ENCODE peak calls at places on chromosomes 12 and 14, in six cellular contexts. One of them, this sample, is unnamed.

GRCh38 chr14:89337161-89337560 is 79.9 kb downstream of the FOXN3 start:
- DNase-seq in D341Med: no peak
- DNase-seq in kidney glomerular epithelial cell: no peak
- DNase-seq in naive thymus-derived CD4-positive, alpha-beta T cell: no peak
- DNase-seq in effector memory CD8-positive, alpha-beta T cell: no peak
- DNase-seq in transverse colon: no peak
- DNase-seq in this sample: no peak

GRCh38 chr12:117679776-117680175 is 289.0 kb downstream of the KSR2 start:
- DNase-seq in effector memory CD8-positive, alpha-beta T cell: no peak
- DNase-seq in kidney glomerular epithelial cell: peak
- DNase-seq in D341Med: no peak
- DNase-seq in transverse colon: no peak
- DNase-seq in naive thymus-derived CD4-positive, alpha-beta T cell: no peak
- DNase-seq in this sample: no peak

GRCh38 chr14:80965041-80965440 is 9.6 kb downstream of the TSHR start:
- DNase-seq in effector memory CD8-positive, alpha-beta T cell: no peak
- DNase-seq in kidney glomerular epithelial cell: no peak
- DNase-seq in naive thymus-derived CD4-positive, alpha-beta T cell: no peak
- DNase-seq in D341Med: no peak
- DNase-seq in transverse colon: no peak
- DNase-seq in this sample: no peak

GRCh38 chr12:55720071-55720564 is at the start of gene RDH5:
- DNase-seq in D341Med: no peak
- DNase-seq in kidney glomerular epithelial cell: peak
- DNase-seq in naive thymus-derived CD4-positive, alpha-beta T cell: no peak
- DNase-seq in transverse colon: peak
- DNase-seq in effector memory CD8-positive, alpha-beta T cell: no peak
- DNase-seq in this sample: no peak

GRCh38 chr14:44803239-44803905 is 158.4 kb downstream of the KLHL28 start:
- DNase-seq in effector memory CD8-positive, alpha-beta T cell: no peak
- DNase-seq in D341Med: peak
- DNase-seq in naive thymus-derived CD4-positive, alpha-beta T cell: no peak
- DNase-seq in transverse colon: no peak
- DNase-seq in kidney glomerular epithelial cell: peak
- DNase-seq in this sample: no peak

GRCh38 chr12:54538136-54538700 is 11.2 kb upstream of the PDE1B start:
- DNase-seq in naive thymus-derived CD4-positive, alpha-beta T cell: no peak
- DNase-seq in transverse colon: no peak
- DNase-seq in effector memory CD8-positive, alpha-beta T cell: no peak
- DNase-seq in D341Med: no peak
- DNase-seq in kidney glomerular epithelial cell: no peak
- DNase-seq in this sample: no peak

GRCh38 chr12:57389033-57389432 is 41.8 kb downstream of the R3HDM2 start:
- DNase-seq in kidney glomerular epithelial cell: peak
- DNase-seq in D341Med: no peak
- DNase-seq in naive thymus-derived CD4-positive, alpha-beta T cell: no peak
- DNase-seq in transverse colon: no peak
- DNase-seq in effector memory CD8-positive, alpha-beta T cell: no peak
- DNase-seq in this sample: no peak

GRCh38 chr12:117854339-117855012 is 114.3 kb downstream of the KSR2 start:
- DNase-seq in transverse colon: peak
- DNase-seq in naive thymus-derived CD4-positive, alpha-beta T cell: no peak
- DNase-seq in D341Med: peak
- DNase-seq in kidney glomerular epithelial cell: peak
- DNase-seq in effector memory CD8-positive, alpha-beta T cell: no peak
- DNase-seq in this sample: no peak

GRCh38 chr12:133130808-133131128 is 341 bp downstream of the ZNF10 start:
- DNase-seq in kidney glomerular epithelial cell: no peak
- DNase-seq in effector memory CD8-positive, alpha-beta T cell: no peak
- DNase-seq in transverse colon: peak
- DNase-seq in D341Med: peak
- DNase-seq in naive thymus-derived CD4-positive, alpha-beta T cell: no peak
- DNase-seq in this sample: peak

GRCh38 chr12:57518920-57519757 is 1.2 kb downstream of the DDIT3 start:
- DNase-seq in naive thymus-derived CD4-positive, alpha-beta T cell: no peak
- DNase-seq in transverse colon: peak
- DNase-seq in effector memory CD8-positive, alpha-beta T cell: no peak
- DNase-seq in kidney glomerular epithelial cell: no peak
- DNase-seq in D341Med: peak
- DNase-seq in this sample: peak

GRCh38 chr12:119176267-119177055 is 2.3 kb upstream of the HSPB8 start:
- DNase-seq in effector memory CD8-positive, alpha-beta T cell: no peak
- DNase-seq in kidney glomerular epithelial cell: peak
- DNase-seq in naive thymus-derived CD4-positive, alpha-beta T cell: no peak
- DNase-seq in transverse colon: peak
- DNase-seq in D341Med: peak
- DNase-seq in this sample: peak

GRCh38 chr12:80356092-80356491 is 87.9 kb upstream of the PTPRQ start:
- DNase-seq in transverse colon: no peak
- DNase-seq in kidney glomerular epithelial cell: no peak
- DNase-seq in naive thymus-derived CD4-positive, alpha-beta T cell: no peak
- DNase-seq in D341Med: no peak
- DNase-seq in effector memory CD8-positive, alpha-beta T cell: no peak
- DNase-seq in this sample: no peak

GRCh38 chr12:11672361-11672760 is 22.9 kb downstream of the ETV6 start:
- DNase-seq in naive thymus-derived CD4-positive, alpha-beta T cell: no peak
- DNase-seq in transverse colon: no peak
- DNase-seq in effector memory CD8-positive, alpha-beta T cell: no peak
- DNase-seq in kidney glomerular epithelial cell: no peak
- DNase-seq in D341Med: no peak
- DNase-seq in this sample: no peak

GRCh38 chr14:56686416-56686815 is 106.8 kb downstream of the TMEM260 start:
- DNase-seq in effector memory CD8-positive, alpha-beta T cell: no peak
- DNase-seq in kidney glomerular epithelial cell: peak
- DNase-seq in transverse colon: peak
- DNase-seq in D341Med: peak
- DNase-seq in naive thymus-derived CD4-positive, alpha-beta T cell: no peak
- DNase-seq in this sample: no peak

GRCh38 chr14:86884498-86884897 is 1108.5 kb downstream of the GALC start:
- DNase-seq in D341Med: no peak
- DNase-seq in transverse colon: no peak
- DNase-seq in naive thymus-derived CD4-positive, alpha-beta T cell: no peak
- DNase-seq in effector memory CD8-positive, alpha-beta T cell: no peak
- DNase-seq in kidney glomerular epithelial cell: no peak
- DNase-seq in this sample: no peak

GRCh38 chr12:32070370-32070769 is 36.3 kb upstream of the BICD1 start:
- DNase-seq in D341Med: no peak
- DNase-seq in kidney glomerular epithelial cell: no peak
- DNase-seq in naive thymus-derived CD4-positive, alpha-beta T cell: no peak
- DNase-seq in transverse colon: no peak
- DNase-seq in effector memory CD8-positive, alpha-beta T cell: no peak
- DNase-seq in this sample: no peak

GRCh38 chr12:52256165-52256935 is 18.1 kb upstream of the KRT86 start:
- DNase-seq in kidney glomerular epithelial cell: no peak
- DNase-seq in effector memory CD8-positive, alpha-beta T cell: no peak
- DNase-seq in D341Med: no peak
- DNase-seq in transverse colon: no peak
- DNase-seq in naive thymus-derived CD4-positive, alpha-beta T cell: no peak
- DNase-seq in this sample: no peak

GRCh38 chr12:6229823-6230222 is 29.6 kb downstream of the CD9 start:
- DNase-seq in kidney glomerular epithelial cell: peak
- DNase-seq in naive thymus-derived CD4-positive, alpha-beta T cell: no peak
- DNase-seq in transverse colon: peak
- DNase-seq in D341Med: no peak
- DNase-seq in effector memory CD8-positive, alpha-beta T cell: no peak
- DNase-seq in this sample: peak

GRCh38 chr12:129847063-129847462 is 56.8 kb downstream of the TMEM132D start:
- DNase-seq in transverse colon: no peak
- DNase-seq in D341Med: no peak
- DNase-seq in kidney glomerular epithelial cell: no peak
- DNase-seq in naive thymus-derived CD4-positive, alpha-beta T cell: no peak
- DNase-seq in effector memory CD8-positive, alpha-beta T cell: no peak
- DNase-seq in this sample: no peak

This sample was measured in adrenal gland.